ENCODE peak calls at places on chromosome 18, in five cellular contexts. J is psoas muscle, K is T-helper 17 cell, R is natural killer cell, X is left lung. Z is an unnamed sample.

GRCh38 chr18:34595673-34596072 is 114.4 kb upstream of the DTNA start:
- ATAC-seq in J (peak; percentile 70), K (no peak), R (no peak), X (no peak), Z (peak; percentile 79)

GRCh38 chr18:23872701-23873550 is 141.6 kb upstream of the TTC39C start:
- ATAC-seq in J (no peak), K (peak; percentile 54), R (no peak), X (no peak), Z (no peak)

GRCh38 chr18:63470751-63471150 is 6.0 kb upstream of the SERPINB5 start:
- ATAC-seq in J (no peak), K (no peak), R (no peak), X (no peak), Z (no peak)

GRCh38 chr18:22337311-22337710 is 80.4 kb downstream of the CTAGE1 start:
- ATAC-seq in J (no peak), K (no peak), R (no peak), X (peak; percentile 25), Z (no peak)

GRCh38 chr18:13186687-13187086 is 31.9 kb upstream of the LDLRAD4 start:
- ATAC-seq in J (no peak), K (no peak), R (no peak), X (no peak), Z (no peak)

GRCh38 chr18:22933206-22933957 is at the start of gene RBBP8:
- ATAC-seq in J (peak; percentile 94), K (peak; percentile 80), R (peak; percentile 91), X (peak; percentile 96), Z (peak; percentile 94)

GRCh38 chr18:62187543-62188378 is 706 bp downstream of the RELCH start:
- ATAC-seq in J (peak; percentile 53), K (no peak), R (no peak), X (peak; percentile 24), Z (peak; percentile 60)

GRCh38 chr18:23964282-23965238 is 50.0 kb upstream of the TTC39C start:
- ATAC-seq in J (no peak), K (peak; percentile 85), R (no peak), X (peak; percentile 21), Z (no peak)

GRCh38 chr18:33802955-33803354 is 224.9 kb downstream of the ASXL3 start:
- ATAC-seq in J (no peak), K (no peak), R (no peak), X (peak; percentile 82), Z (no peak)

GRCh38 chr18:48529796-48530195 is 9.0 kb upstream of the CTIF start:
- ATAC-seq in J (peak; percentile 93), K (no peak), R (no peak), X (no peak), Z (peak; percentile 81)

GRCh38 chr18:63131944-63132818 is 187.4 kb downstream of the BCL2 start:
- ATAC-seq in J (peak; percentile 8), K (peak; percentile 12), R (no peak), X (no peak), Z (no peak)

GRCh38 chr18:78293516-78293915 is 686.1 kb upstream of the SALL3 start:
- ATAC-seq in J (no peak), K (no peak), R (no peak), X (peak; percentile 40), Z (no peak)

GRCh38 chr18:78638889-78639596 is 340.6 kb upstream of the SALL3 start:
- ATAC-seq in J (no peak), K (no peak), R (no peak), X (no peak), Z (no peak)

GRCh38 chr18:9513971-9514512 is 38.7 kb downstream of the RALBP1 start:
- ATAC-seq in J (no peak), K (no peak), R (no peak), X (peak; percentile 45), Z (peak; percentile 63)

GRCh38 chr18:74284501-74285004 is 7.2 kb downstream of the CYB5A start:
- ATAC-seq in J (peak; percentile 39), K (no peak), R (no peak), X (peak; percentile 6), Z (no peak)

GRCh38 chr18:34821669-34822210 is 111.6 kb downstream of the DTNA start:
- ATAC-seq in J (peak; percentile 36), K (no peak), R (no peak), X (no peak), Z (no peak)

GRCh38 chr18:35577045-35577848 is 4.3 kb upstream of the GALNT1 start:
- ATAC-seq in J (no peak), K (no peak), R (no peak), X (no peak), Z (no peak)

GRCh38 chr18:21264651-21265050 is 22.6 kb downstream of the GREB1L start:
- ATAC-seq in J (no peak), K (no peak), R (no peak), X (no peak), Z (no peak)

GRCh38 chr18:7646174-7646886 is 79.2 kb downstream of the PTPRM start:
- ATAC-seq in J (no peak), K (no peak), R (no peak), X (no peak), Z (no peak)

GRCh38 chr18:36752929-36753865 is 75.6 kb downstream of the TPGS2 start:
- ATAC-seq in J (no peak), K (no peak), R (no peak), X (no peak), Z (no peak)

GRCh38 chr18:31010601-31011000 is 31.9 kb downstream of the DSC3 start:
- ATAC-seq in J (no peak), K (no peak), R (no peak), X (no peak), Z (no peak)

GRCh38 chr18:24817150-24818068 is 357.0 kb downstream of the HRH4 start:
- ATAC-seq in J (no peak), K (no peak), R (no peak), X (no peak), Z (peak; percentile 60)

GRCh38 chr18:3584266-3584665 is 134.3 kb downstream of the TGIF1 start:
- ATAC-seq in J (no peak), K (no peak), R (no peak), X (no peak), Z (no peak)

GRCh38 chr18:25898965-25899364 is 191.4 kb downstream of the SS18 start:
- ATAC-seq in J (no peak), K (no peak), R (no peak), X (no peak), Z (no peak)

GRCh38 chr18:23530195-23530594 is 26.9 kb downstream of the RMC1 start:
- ATAC-seq in J (no peak), K (no peak), R (no peak), X (peak; percentile 11), Z (peak; percentile 6)

GRCh38 chr18:66473882-66474281 is 130.0 kb downstream of the CDH19 start:
- ATAC-seq in J (no peak), K (no peak), R (no peak), X (no peak), Z (no peak)

GRCh38 chr18:8948471-8949149 is 153.9 kb upstream of the NDUFV2 start:
- ATAC-seq in J (no peak), K (no peak), R (no peak), X (peak; percentile 41), Z (peak; percentile 94)

GRCh38 chr18:6476201-6476600 is 61.5 kb upstream of the L3MBTL4 start:
- ATAC-seq in J (no peak), K (no peak), R (no peak), X (no peak), Z (peak; percentile 32)

GRCh38 chr18:74083071-74083954 is 64.3 kb downstream of the FBXO15 start:
- ATAC-seq in J (no peak), K (no peak), R (no peak), X (no peak), Z (no peak)

GRCh38 chr18:55488473-55488872 is 99.5 kb downstream of the TCF4 start:
- ATAC-seq in J (no peak), K (no peak), R (no peak), X (no peak), Z (peak; percentile 52)

GRCh38 chr18:9102391-9103216 is at the start of gene NDUFV2:
- ATAC-seq in J (peak; percentile 97), K (peak; percentile 91), R (peak; percentile 99), X (peak; percentile 98), Z (peak; percentile 96)

GRCh38 chr18:54506516-54507261 is 84.4 kb upstream of the DYNAP start:
- ATAC-seq in J (no peak), K (no peak), R (no peak), X (no peak), Z (no peak)

GRCh38 chr18:45255142-45255890 is 360.0 kb upstream of the SLC14A2 start:
- ATAC-seq in J (peak; percentile 81), K (no peak), R (no peak), X (peak; percentile 76), Z (peak; percentile 86)

GRCh38 chr18:79533591-79533990 is 137.9 kb downstream of the NFATC1 start:
- ATAC-seq in J (no peak), K (no peak), R (no peak), X (no peak), Z (no peak)

GRCh38 chr18:1308686-1309085 is 404.0 kb downstream of the ADCYAP1 start:
- ATAC-seq in J (no peak), K (no peak), R (no peak), X (no peak), Z (no peak)

GRCh38 chr18:60038731-60039130 is 138.9 kb downstream of the PMAIP1 start:
- ATAC-seq in J (no peak), K (no peak), R (no peak), X (no peak), Z (no peak)